ENCODE peak calls at places on chromosomes 13 and 19, in eight cellular contexts. V is effector memory CD4-positive, alpha-beta T cell; Z is CD4-positive, CD25-positive, alpha-beta regulatory T cell; J is fibroblast of lung; Q is heart right ventricle; K is heart left ventricle; C is stomach; M is GM23338. F is an unnamed sample. For H3K4me1 and H3K36me3, the result is how much of the 10 kb centered on the place peaks cover.

GRCh38 chr13:80204642-80205041 is 136.3 kb downstream of the SPRY2 start:
- DNase-seq in K (no peak), Z (no peak), J (no peak), Q (no peak), C (no peak), V (no peak), M (no peak), F (no peak)

GRCh38 chr19:47019431-47020041 is at the start of gene NPAS1:
- DNase-seq in Q (no peak), V (no peak), Z (no peak), M (peak), J (no peak), C (no peak), K (no peak), F (no peak)

GRCh38 chr19:33788676-33789075 is 8.0 kb upstream of the KCTD15 start:
- DNase-seq in M (no peak), C (no peak), Z (no peak), Q (no peak), J (no peak), K (no peak), V (no peak), F (no peak)

GRCh38 chr19:52190679-52191293 is 934 bp downstream of the PPP2R1A start:
- DNase-seq in K (peak), Z (no peak), V (no peak), Q (peak), J (peak), C (peak), M (peak), F (peak)

GRCh38 chr13:31896427-31896826 is 135.1 kb upstream of the FRY start:
- DNase-seq in K (no peak), V (no peak), Z (no peak), C (no peak), J (peak), M (no peak), Q (peak), F (peak)

GRCh38 chr13:65378943-65379519 is 1851.1 kb downstream of the PCDH9 start:
- DNase-seq in J (peak), V (no peak), Q (no peak), C (no peak), K (no peak), Z (no peak), M (peak), F (no peak)

GRCh38 chr13:35917252-35917941 is 213.8 kb downstream of the DCLK1 start:
- DNase-seq in Q (no peak), Z (no peak), V (no peak), M (peak), C (no peak), J (no peak), K (no peak), F (no peak)

GRCh38 chr19:49786432-49786831 is 19.6 kb downstream of the AP2A1 start:
- DNase-seq in J (peak), C (no peak), Z (no peak), Q (no peak), V (no peak), M (no peak), K (no peak), F (no peak)

GRCh38 chr13:40145139-40145538 is 489.7 kb downstream of the COG6 start:
- DNase-seq in M (no peak), K (no peak), Q (no peak), V (no peak), J (no peak), Z (peak), C (no peak), F (no peak)

GRCh38 chr19:29121684-29122083 is 91.3 kb downstream of the UQCRFS1 start:
- DNase-seq in V (no peak), K (no peak), C (no peak), M (peak), J (no peak), Q (no peak), Z (no peak), F (no peak)

GRCh38 chr19:57830071-57830602 is at the start of gene ZNF587B:
- DNase-seq in Z (no peak), C (peak), K (peak), M (peak), J (peak), V (peak), Q (peak), F (peak)

GRCh38 chr19:2628597-2628996 is 73.9 kb downstream of the GNG7 start:
- DNase-seq in V (no peak), M (no peak), Z (no peak), K (no peak), J (no peak), Q (no peak), C (no peak), F (no peak)
- H3K27ac ChIP-seq in V (no peak), M (no peak), Z (no peak), K (no peak), J (no peak), Q (no peak), C (peak), F (no peak)

GRCh38 chr13:113611996-113612395 is 27.4 kb downstream of the TFDP1 start:
- DNase-seq in Z (no peak), K (no peak), V (no peak), M (no peak), C (no peak), J (no peak), Q (no peak), F (no peak)
- H3K4me1 ChIP-seq in Z (under half), K (under half), V (under half), M (under half), C (under half), J (under half), Q (under half), F (under half)

GRCh38 chr19:41896581-41896942 is 13.6 kb downstream of the ARHGEF1 start:
- DNase-seq in Q (no peak), K (no peak), C (no peak), J (no peak), V (no peak), M (no peak), Z (no peak), F (no peak)
- H3K36me3 ChIP-seq in Q (half or more), K (half or more), C (half or more), J (under half), V (half or more), M (under half), Z (half or more), F (half or more)

GRCh38 chr19:1736280-1736679 is 17.0 kb upstream of the ONECUT3 start:
- DNase-seq in V (no peak), Z (no peak), M (no peak), Q (no peak), K (no peak), J (no peak), C (no peak), F (no peak)
- H3K27ac ChIP-seq in V (no peak), Z (no peak), M (no peak), Q (no peak), K (no peak), J (no peak), C (no peak), F (no peak)

GRCh38 chr19:4977299-4978174 is 8.6 kb downstream of the KDM4B start:
- DNase-seq in Q (peak), M (no peak), V (no peak), K (peak), C (peak), Z (no peak), J (peak), F (peak)

GRCh38 chr19:4976412-4977298 is 7.7 kb downstream of the KDM4B start:
- DNase-seq in Z (no peak), Q (peak), J (peak), C (peak), V (no peak), M (peak), K (peak), F (peak)

GRCh38 chr19:4972509-4973230 is 3.8 kb downstream of the KDM4B start:
- DNase-seq in V (no peak), Q (no peak), Z (no peak), M (no peak), K (no peak), J (peak), C (no peak), F (no peak)

GRCh38 chr19:4971816-4972495 is 3.0 kb downstream of the KDM4B start:
- DNase-seq in C (no peak), J (no peak), V (no peak), K (no peak), Q (no peak), Z (no peak), M (no peak), F (no peak)

GRCh38 chr19:4974855-4975469 is 6.0 kb downstream of the KDM4B start:
- DNase-seq in Q (no peak), V (no peak), Z (no peak), K (no peak), J (no peak), M (no peak), C (no peak), F (no peak)
- H3K4me1 ChIP-seq in Q (half or more), V (under half), Z (under half), K (half or more), J (under half), M (under half), C (half or more), F (half or more)

GRCh38 chr19:11950312-11950711 is 14.5 kb upstream of the ZNF763 start:
- DNase-seq in Z (no peak), Q (no peak), J (no peak), C (no peak), V (no peak), M (no peak), K (no peak), F (no peak)
- H3K36me3 ChIP-seq in Z (under half), Q (under half), J (under half), C (half or more), V (under half), M (half or more), K (under half), F (under half)

GRCh38 chr19:55488986-55489710 is 912 bp downstream of the SSC5D start:
- DNase-seq in V (no peak), C (no peak), Q (no peak), M (no peak), K (no peak), J (peak), Z (no peak), F (no peak)
- H3K27ac ChIP-seq in V (no peak), C (peak), Q (peak), M (no peak), K (no peak), J (no peak), Z (no peak), F (no peak)

GRCh38 chr13:43363156-43363918 is 340.0 kb downstream of the DNAJC15 start:
- DNase-seq in Q (no peak), M (no peak), K (no peak), V (no peak), C (no peak), J (peak), Z (no peak), F (no peak)
- H3K4me1 ChIP-seq in Q (under half), M (half or more), K (under half), V (under half), C (under half), J (under half), Z (under half), F (under half)

GRCh38 chr13:37070145-37070695 is 10.7 kb upstream of the SUPT20H start:
- DNase-seq in Q (no peak), Z (no peak), C (no peak), J (no peak), K (no peak), M (no peak), V (no peak), F (no peak)

GRCh38 chr13:37067874-37068273 is 8.4 kb upstream of the SUPT20H start:
- DNase-seq in Q (no peak), V (no peak), J (no peak), K (no peak), Z (no peak), M (no peak), C (no peak), F (no peak)

GRCh38 chr13:37068962-37069361 is 9.5 kb upstream of the SUPT20H start:
- DNase-seq in Z (no peak), M (no peak), K (no peak), Q (no peak), J (peak), V (no peak), C (no peak), F (no peak)

GRCh38 chr13:37070956-37071355 is 11.5 kb upstream of the SUPT20H start:
- DNase-seq in Z (no peak), J (no peak), V (no peak), Q (no peak), C (no peak), M (no peak), K (no peak), F (no peak)

DNA sequence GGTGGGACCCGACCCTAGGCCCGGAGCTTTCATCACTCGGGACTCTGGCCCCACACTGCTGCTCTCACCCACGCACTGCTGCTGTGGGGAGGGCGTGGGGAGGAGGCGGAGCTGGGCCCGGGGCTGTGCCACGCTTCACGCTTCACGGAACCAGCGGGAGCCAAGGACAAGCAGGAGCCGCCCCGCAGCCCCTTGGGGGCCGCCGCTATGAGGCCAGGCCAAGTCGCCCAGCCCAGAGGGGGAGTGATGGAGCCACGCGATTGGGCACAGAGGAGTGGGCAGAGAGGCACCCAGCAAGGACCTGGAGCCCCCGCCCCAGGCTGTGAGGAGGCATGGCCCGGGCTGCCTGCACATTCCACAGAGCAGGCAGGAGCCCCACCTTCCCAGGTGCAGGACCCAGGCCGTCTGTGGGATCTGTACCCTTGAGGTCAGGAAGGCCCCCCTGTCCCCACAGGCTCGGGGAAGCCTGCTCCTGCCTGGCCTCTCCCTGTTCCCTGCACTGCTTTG is 10.2 kb upstream of the SUPT20H start:
- DNase-seq in J (no peak), V (no peak), C (no peak), Q (no peak), Z (no peak), K (no peak), M (no peak), F (no peak)
- H3K36me3 ChIP-seq in J (under half), V (under half), C (under half), Q (under half), Z (under half), K (under half), M (under half), F (under half)

GRCh38 chr13:26074706-26075105 is 22.9 kb upstream of the SHISA2 start:
- DNase-seq in M (no peak), Q (no peak), K (no peak), Z (no peak), J (no peak), C (no peak), V (no peak), F (no peak)
- H3K27ac ChIP-seq in M (no peak), Q (no peak), K (no peak), Z (no peak), J (no peak), C (no peak), V (no peak), F (no peak)